ENCODE peak calls at places on chromosomes 13 and 19, in six cellular contexts. One of them, this sample, is unnamed.

GRCh38 chr19:29680447-29680846 is 15.2 kb downstream of the PLEKHF1 start:
- DNase-seq in endothelial cell of umbilical vein: no peak
- DNase-seq in A549: no peak
- DNase-seq in brain microvascular endothelial cell: no peak
- DNase-seq in GM23338: no peak
- DNase-seq in pancreas: no peak
- DNase-seq in this sample: no peak

GRCh38 chr19:58476498-58477015 is 405 bp downstream of the ZNF446 start:
- DNase-seq in endothelial cell of umbilical vein: no peak
- DNase-seq in A549: peak
- DNase-seq in brain microvascular endothelial cell: no peak
- DNase-seq in GM23338: no peak
- DNase-seq in pancreas: no peak
- DNase-seq in this sample: peak

GRCh38 chr19:12156254-12157058 is at the start of gene ZNF625:
- DNase-seq in endothelial cell of umbilical vein: peak
- DNase-seq in A549: no peak
- DNase-seq in brain microvascular endothelial cell: peak
- DNase-seq in GM23338: peak
- DNase-seq in pancreas: peak
- DNase-seq in this sample: peak

GRCh38 chr19:49930483-49931011 is 1.2 kb upstream of the NUP62 start:
- DNase-seq in endothelial cell of umbilical vein: no peak
- DNase-seq in A549: peak
- DNase-seq in brain microvascular endothelial cell: no peak
- DNase-seq in GM23338: peak
- DNase-seq in pancreas: no peak
- DNase-seq in this sample: peak

GRCh38 chr13:33651766-33652165 is 166.2 kb upstream of the RFC3 start:
- DNase-seq in endothelial cell of umbilical vein: no peak
- DNase-seq in A549: no peak
- DNase-seq in brain microvascular endothelial cell: no peak
- DNase-seq in GM23338: no peak
- DNase-seq in pancreas: no peak
- DNase-seq in this sample: no peak

GRCh38 chr19:33399745-33400681 is 26.5 kb downstream of the CEBPG start:
- DNase-seq in endothelial cell of umbilical vein: no peak
- DNase-seq in A549: no peak
- DNase-seq in brain microvascular endothelial cell: no peak
- DNase-seq in GM23338: no peak
- DNase-seq in pancreas: no peak
- DNase-seq in this sample: no peak

GRCh38 chr13:98672947-98673545 is 79.4 kb downstream of the SLC15A1 start:
- DNase-seq in endothelial cell of umbilical vein: peak
- DNase-seq in A549: peak
- DNase-seq in brain microvascular endothelial cell: peak
- DNase-seq in GM23338: peak
- DNase-seq in pancreas: peak
- DNase-seq in this sample: peak

GRCh38 chr19:1259206-1259872 is 9.8 kb upstream of the CIRBP start:
- DNase-seq in endothelial cell of umbilical vein: peak
- DNase-seq in A549: peak
- DNase-seq in brain microvascular endothelial cell: no peak
- DNase-seq in GM23338: peak
- DNase-seq in pancreas: peak
- DNase-seq in this sample: peak

GRCh38 chr13:77519808-77520207 is 15.7 kb upstream of the SCEL start:
- DNase-seq in endothelial cell of umbilical vein: peak
- DNase-seq in A549: no peak
- DNase-seq in brain microvascular endothelial cell: no peak
- DNase-seq in GM23338: no peak
- DNase-seq in pancreas: no peak
- DNase-seq in this sample: no peak

GRCh38 chr13:49584771-49585182 is 581 bp downstream of the RCBTB1 start:
- DNase-seq in endothelial cell of umbilical vein: peak
- DNase-seq in A549: no peak
- DNase-seq in brain microvascular endothelial cell: no peak
- DNase-seq in GM23338: peak
- DNase-seq in pancreas: no peak
- DNase-seq in this sample: no peak

GRCh38 chr19:48720613-48721296 is 1.2 kb upstream of the MAMSTR start:
- DNase-seq in endothelial cell of umbilical vein: no peak
- DNase-seq in A549: peak
- DNase-seq in brain microvascular endothelial cell: peak
- DNase-seq in GM23338: peak
- DNase-seq in pancreas: peak
- DNase-seq in this sample: peak

GRCh38 chr19:10764340-10764894 is 46.5 kb downstream of the DNM2 start:
- DNase-seq in endothelial cell of umbilical vein: no peak
- DNase-seq in A549: peak
- DNase-seq in brain microvascular endothelial cell: no peak
- DNase-seq in GM23338: no peak
- DNase-seq in pancreas: no peak
- DNase-seq in this sample: no peak

GRCh38 chr13:29923554-29924481 is 73.4 kb upstream of the UBL3 start:
- DNase-seq in endothelial cell of umbilical vein: peak
- DNase-seq in A549: peak
- DNase-seq in brain microvascular endothelial cell: peak
- DNase-seq in GM23338: peak
- DNase-seq in pancreas: peak
- DNase-seq in this sample: peak

GRCh38 chr13:78133511-78133910 is 214.9 kb upstream of the EDNRB start:
- DNase-seq in endothelial cell of umbilical vein: no peak
- DNase-seq in A549: no peak
- DNase-seq in brain microvascular endothelial cell: no peak
- DNase-seq in GM23338: no peak
- DNase-seq in pancreas: no peak
- DNase-seq in this sample: no peak

GRCh38 chr13:100396771-100397170 is 191.8 kb downstream of the GGACT start:
- DNase-seq in endothelial cell of umbilical vein: no peak
- DNase-seq in A549: no peak
- DNase-seq in brain microvascular endothelial cell: no peak
- DNase-seq in GM23338: peak
- DNase-seq in pancreas: no peak
- DNase-seq in this sample: no peak

GRCh38 chr13:101785858-101786257 is 333.4 kb downstream of the ITGBL1 start:
- DNase-seq in endothelial cell of umbilical vein: no peak
- DNase-seq in A549: peak
- DNase-seq in brain microvascular endothelial cell: peak
- DNase-seq in GM23338: peak
- DNase-seq in pancreas: no peak
- DNase-seq in this sample: peak

GRCh38 chr19:36081385-36081784 is 26.7 kb downstream of the WDR62 start:
- DNase-seq in endothelial cell of umbilical vein: no peak
- DNase-seq in A549: no peak
- DNase-seq in brain microvascular endothelial cell: no peak
- DNase-seq in GM23338: no peak
- DNase-seq in pancreas: no peak
- DNase-seq in this sample: no peak

GRCh38 chr13:106562301-106562700 is 5.6 kb downstream of the ARGLU1 start:
- DNase-seq in endothelial cell of umbilical vein: no peak
- DNase-seq in A549: no peak
- DNase-seq in brain microvascular endothelial cell: no peak
- DNase-seq in GM23338: no peak
- DNase-seq in pancreas: no peak
- DNase-seq in this sample: no peak

GRCh38 chr13:51759240-51759639 is 44.7 kb downstream of the DHRS12 start:
- DNase-seq in endothelial cell of umbilical vein: no peak
- DNase-seq in A549: no peak
- DNase-seq in brain microvascular endothelial cell: peak
- DNase-seq in GM23338: no peak
- DNase-seq in pancreas: no peak
- DNase-seq in this sample: no peak

GRCh38 chr13:99228737-99229691 is 28.4 kb downstream of the UBAC2 start:
- DNase-seq in endothelial cell of umbilical vein: no peak
- DNase-seq in A549: no peak
- DNase-seq in brain microvascular endothelial cell: peak
- DNase-seq in GM23338: no peak
- DNase-seq in pancreas: no peak
- DNase-seq in this sample: no peak

GRCh38 chr13:50616101-50616500 is 227.4 kb downstream of the DLEU7 start:
- DNase-seq in endothelial cell of umbilical vein: peak
- DNase-seq in A549: no peak
- DNase-seq in brain microvascular endothelial cell: peak
- DNase-seq in GM23338: no peak
- DNase-seq in pancreas: no peak
- DNase-seq in this sample: no peak

GRCh38 chr19:18245297-18245696 is 19.1 kb upstream of the PDE4C start:
- DNase-seq in endothelial cell of umbilical vein: no peak
- DNase-seq in A549: no peak
- DNase-seq in brain microvascular endothelial cell: no peak
- DNase-seq in GM23338: no peak
- DNase-seq in pancreas: no peak
- DNase-seq in this sample: no peak

GRCh38 chr13:65914707-65915106 is 1315.4 kb downstream of the PCDH9 start:
- DNase-seq in endothelial cell of umbilical vein: peak
- DNase-seq in A549: no peak
- DNase-seq in brain microvascular endothelial cell: peak
- DNase-seq in GM23338: no peak
- DNase-seq in pancreas: no peak
- DNase-seq in this sample: no peak

GRCh38 chr13:73000027-73000674 is 58.7 kb upstream of the KLF5 start:
- DNase-seq in endothelial cell of umbilical vein: peak
- DNase-seq in A549: no peak
- DNase-seq in brain microvascular endothelial cell: no peak
- DNase-seq in GM23338: no peak
- DNase-seq in pancreas: no peak
- DNase-seq in this sample: no peak

GRCh38 chr13:44439615-44440014 is 66.0 kb downstream of the SERP2 start:
- DNase-seq in endothelial cell of umbilical vein: peak
- DNase-seq in A549: no peak
- DNase-seq in brain microvascular endothelial cell: no peak
- DNase-seq in GM23338: no peak
- DNase-seq in pancreas: no peak
- DNase-seq in this sample: no peak

GRCh38 chr13:44436589-44437337 is 63.1 kb downstream of the SERP2 start:
- DNase-seq in endothelial cell of umbilical vein: peak
- DNase-seq in A549: peak
- DNase-seq in brain microvascular endothelial cell: peak
- DNase-seq in GM23338: peak
- DNase-seq in pancreas: peak
- DNase-seq in this sample: peak

GRCh38 chr13:44440046-44440608 is 66.5 kb downstream of the SERP2 start:
- DNase-seq in endothelial cell of umbilical vein: no peak
- DNase-seq in A549: no peak
- DNase-seq in brain microvascular endothelial cell: no peak
- DNase-seq in GM23338: no peak
- DNase-seq in pancreas: no peak
- DNase-seq in this sample: no peak

GRCh38 chr13:44437356-44438233 is 64.0 kb downstream of the SERP2 start:
- DNase-seq in endothelial cell of umbilical vein: peak
- DNase-seq in A549: peak
- DNase-seq in brain microvascular endothelial cell: no peak
- DNase-seq in GM23338: peak
- DNase-seq in pancreas: no peak
- DNase-seq in this sample: no peak

GRCh38 chr13:44438234-44438579 is 64.6 kb downstream of the SERP2 start:
- DNase-seq in endothelial cell of umbilical vein: no peak
- DNase-seq in A549: no peak
- DNase-seq in brain microvascular endothelial cell: no peak
- DNase-seq in GM23338: no peak
- DNase-seq in pancreas: no peak
- DNase-seq in this sample: no peak
- H3K27ac ChIP-seq in endothelial cell of umbilical vein: no peak
- H3K27ac ChIP-seq in A549: peak
- H3K27ac ChIP-seq in brain microvascular endothelial cell: no peak
- H3K27ac ChIP-seq in GM23338: no peak
- H3K27ac ChIP-seq in pancreas: no peak
- H3K27ac ChIP-seq in this sample: no peak

GRCh38 chr13:94598281-94598680 is 2.3 kb upstream of the TGDS start:
- DNase-seq in endothelial cell of umbilical vein: no peak
- DNase-seq in A549: no peak
- DNase-seq in brain microvascular endothelial cell: no peak
- DNase-seq in GM23338: no peak
- DNase-seq in pancreas: no peak
- DNase-seq in this sample: no peak

GRCh38 chr13:94602467-94602866 is 810 bp downstream of the GPR180 start:
- DNase-seq in endothelial cell of umbilical vein: no peak
- DNase-seq in A549: no peak
- DNase-seq in brain microvascular endothelial cell: no peak
- DNase-seq in GM23338: no peak
- DNase-seq in pancreas: no peak
- DNase-seq in this sample: no peak

GRCh38 chr13:94596575-94596971 is 621 bp upstream of the TGDS start:
- DNase-seq in endothelial cell of umbilical vein: no peak
- DNase-seq in A549: no peak
- DNase-seq in brain microvascular endothelial cell: no peak
- DNase-seq in GM23338: no peak
- DNase-seq in pancreas: no peak
- DNase-seq in this sample: no peak

GRCh38 chr13:94601446-94602431 is at the start of gene GPR180:
- DNase-seq in endothelial cell of umbilical vein: peak
- DNase-seq in A549: peak
- DNase-seq in brain microvascular endothelial cell: peak
- DNase-seq in GM23338: peak
- DNase-seq in pancreas: peak
- DNase-seq in this sample: peak

GRCh38 chr13:94599877-94600276 is 1.8 kb upstream of the GPR180 start:
- DNase-seq in endothelial cell of umbilical vein: no peak
- DNase-seq in A549: no peak
- DNase-seq in brain microvascular endothelial cell: no peak
- DNase-seq in GM23338: no peak
- DNase-seq in pancreas: no peak
- DNase-seq in this sample: no peak
- H3K27ac ChIP-seq in endothelial cell of umbilical vein: no peak
- H3K27ac ChIP-seq in A549: no peak
- H3K27ac ChIP-seq in brain microvascular endothelial cell: no peak
- H3K27ac ChIP-seq in GM23338: no peak
- H3K27ac ChIP-seq in pancreas: no peak
- H3K27ac ChIP-seq in this sample: no peak

DNA sequence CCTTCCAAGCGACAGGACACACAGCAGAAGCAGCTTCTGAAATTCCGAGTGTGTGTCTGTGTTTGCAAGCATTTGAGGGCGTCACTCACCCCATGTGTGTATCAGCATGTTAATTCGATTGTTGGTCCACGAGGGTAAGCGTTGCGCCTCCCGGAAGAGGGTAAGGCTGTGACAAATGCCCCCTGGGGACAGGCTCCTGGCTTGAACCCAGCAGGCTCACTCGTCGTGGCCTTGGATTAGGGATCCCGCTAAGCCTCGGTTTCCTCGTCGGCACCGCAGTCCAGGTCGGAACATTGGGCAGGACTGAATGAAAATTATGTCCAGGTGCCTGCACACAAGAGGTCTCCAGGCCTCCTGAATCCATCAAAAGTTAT is 606 bp upstream of the STXBP2 start:
- DNase-seq in endothelial cell of umbilical vein: no peak
- DNase-seq in A549: no peak
- DNase-seq in brain microvascular endothelial cell: no peak
- DNase-seq in GM23338: no peak
- DNase-seq in pancreas: no peak
- DNase-seq in this sample: no peak
- H3K27ac ChIP-seq in endothelial cell of umbilical vein: no peak
- H3K27ac ChIP-seq in A549: peak
- H3K27ac ChIP-seq in brain microvascular endothelial cell: no peak
- H3K27ac ChIP-seq in GM23338: no peak
- H3K27ac ChIP-seq in pancreas: peak
- H3K27ac ChIP-seq in this sample: no peak

DNA sequence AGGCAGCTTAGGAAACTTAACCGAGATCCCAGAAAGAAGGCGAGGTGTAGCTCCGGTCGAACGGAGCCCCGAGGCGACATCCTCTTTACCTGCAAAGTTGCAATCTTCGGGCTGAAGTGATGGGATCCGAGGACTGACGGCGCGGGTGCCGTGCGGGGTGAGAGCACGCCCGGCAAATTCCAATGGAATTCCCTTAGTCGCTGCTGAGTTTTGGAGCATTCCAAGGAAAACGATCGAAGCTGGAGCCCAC is 141 bp downstream of the TRPC4 start:
- DNase-seq in endothelial cell of umbilical vein: no peak
- DNase-seq in A549: no peak
- DNase-seq in brain microvascular endothelial cell: no peak
- DNase-seq in GM23338: peak
- DNase-seq in pancreas: no peak
- DNase-seq in this sample: no peak
- H3K27ac ChIP-seq in endothelial cell of umbilical vein: no peak
- H3K27ac ChIP-seq in A549: no peak
- H3K27ac ChIP-seq in brain microvascular endothelial cell: peak
- H3K27ac ChIP-seq in GM23338: no peak
- H3K27ac ChIP-seq in pancreas: peak
- H3K27ac ChIP-seq in this sample: peak